ENCODE peak calls at places on chromosomes 6 and 20, in five cellular contexts. One of them, this sample, is unnamed.
A peak's percentile ranks its signal among the peaks of the same experiment; 100 is the strongest.

GRCh38 chr20:17885544-17885943 is 83.0 kb downstream of the SNX5 start:
- DNase-seq in tibial nerve: peak; percentile 58
- DNase-seq in stomach: no peak
- DNase-seq in upper lobe of left lung: peak; percentile 49
- DNase-seq in suprapubic skin: no peak
- DNase-seq in this sample: no peak

GRCh38 chr6:170480045-170480714 is 72.9 kb downstream of the PSMB1 start:
- DNase-seq in tibial nerve: no peak
- DNase-seq in stomach: peak; percentile 40
- DNase-seq in upper lobe of left lung: no peak
- DNase-seq in suprapubic skin: no peak
- DNase-seq in this sample: no peak

GRCh38 chr6:151128764-151129370 is 110.9 kb upstream of the AKAP12 start:
- DNase-seq in tibial nerve: no peak
- DNase-seq in stomach: no peak
- DNase-seq in upper lobe of left lung: no peak
- DNase-seq in suprapubic skin: no peak
- DNase-seq in this sample: no peak

GRCh38 chr6:138493413-138493812 is 5.9 kb downstream of the NHSL1 start:
- DNase-seq in tibial nerve: no peak
- DNase-seq in stomach: no peak
- DNase-seq in upper lobe of left lung: peak; percentile 62
- DNase-seq in suprapubic skin: no peak
- DNase-seq in this sample: no peak

GRCh38 chr6:43708857-43709653 is 21.5 kb upstream of the MRPS18A start:
- DNase-seq in tibial nerve: peak; percentile 59
- DNase-seq in stomach: no peak
- DNase-seq in upper lobe of left lung: peak; percentile 40
- DNase-seq in suprapubic skin: no peak
- DNase-seq in this sample: no peak

GRCh38 chr6:6283747-6284146 is 36.7 kb downstream of the F13A1 start:
- DNase-seq in tibial nerve: no peak
- DNase-seq in stomach: no peak
- DNase-seq in upper lobe of left lung: no peak
- DNase-seq in suprapubic skin: no peak
- DNase-seq in this sample: no peak

GRCh38 chr20:49863666-49864065 is 51.0 kb downstream of the SLC9A8 start:
- DNase-seq in tibial nerve: no peak
- DNase-seq in stomach: no peak
- DNase-seq in upper lobe of left lung: no peak
- DNase-seq in suprapubic skin: no peak
- DNase-seq in this sample: no peak

GRCh38 chr6:110949679-110950285 is 8.7 kb upstream of the GTF3C6 start:
- DNase-seq in tibial nerve: no peak
- DNase-seq in stomach: no peak
- DNase-seq in upper lobe of left lung: no peak
- DNase-seq in suprapubic skin: no peak
- DNase-seq in this sample: no peak

GRCh38 chr20:38209054-38209675 is 44.1 kb upstream of the TGM2 start:
- DNase-seq in tibial nerve: no peak
- DNase-seq in stomach: no peak
- DNase-seq in upper lobe of left lung: no peak
- DNase-seq in suprapubic skin: no peak
- DNase-seq in this sample: no peak

GRCh38 chr6:2454180-2454579 is 208.8 kb upstream of the GMDS start:
- DNase-seq in tibial nerve: no peak
- DNase-seq in stomach: no peak
- DNase-seq in upper lobe of left lung: no peak
- DNase-seq in suprapubic skin: no peak
- DNase-seq in this sample: no peak

GRCh38 chr6:2449572-2449940 is 204.2 kb upstream of the GMDS start:
- DNase-seq in tibial nerve: no peak
- DNase-seq in stomach: no peak
- DNase-seq in upper lobe of left lung: no peak
- DNase-seq in suprapubic skin: no peak
- DNase-seq in this sample: no peak

GRCh38 chr6:2450546-2450945 is 205.1 kb upstream of the GMDS start:
- DNase-seq in tibial nerve: peak; percentile 50
- DNase-seq in stomach: peak; percentile 80
- DNase-seq in upper lobe of left lung: no peak
- DNase-seq in suprapubic skin: no peak
- DNase-seq in this sample: no peak

GRCh38 chr6:2447318-2447717 is 201.9 kb upstream of the GMDS start:
- DNase-seq in tibial nerve: no peak
- DNase-seq in stomach: no peak
- DNase-seq in upper lobe of left lung: no peak
- DNase-seq in suprapubic skin: no peak
- DNase-seq in this sample: no peak

GRCh38 chr6:2448826-2449571 is 203.6 kb upstream of the GMDS start:
- DNase-seq in tibial nerve: peak; percentile 35
- DNase-seq in stomach: peak; percentile 44
- DNase-seq in upper lobe of left lung: peak; percentile 44
- DNase-seq in suprapubic skin: no peak
- DNase-seq in this sample: no peak
- H3K4me3 ChIP-seq in tibial nerve: no peak overlapping the region
- H3K4me3 ChIP-seq in stomach: peak overlapping the region; percentile 2
- H3K4me3 ChIP-seq in upper lobe of left lung: no peak overlapping the region
- H3K4me3 ChIP-seq in suprapubic skin: no peak overlapping the region
- H3K4me3 ChIP-seq in this sample: no peak overlapping the region

GRCh38 chr6:160360955-160361354 is 12.8 kb downstream of the SLC22A3 start:
- DNase-seq in tibial nerve: no peak
- DNase-seq in stomach: no peak
- DNase-seq in upper lobe of left lung: no peak
- DNase-seq in suprapubic skin: no peak
- DNase-seq in this sample: no peak
- H3K4me1 ChIP-seq in tibial nerve: peaks cover 11% of the 10 kb centered on the region
- H3K4me1 ChIP-seq in stomach: peaks cover 5% of the 10 kb centered on the region
- H3K4me1 ChIP-seq in upper lobe of left lung: no peaks in the 10 kb centered on the region
- H3K4me1 ChIP-seq in suprapubic skin: no peaks in the 10 kb centered on the region
- H3K4me1 ChIP-seq in this sample: no peaks in the 10 kb centered on the region

GRCh38 chr20:20452254-20452676 is 84.4 kb downstream of the INSM1 start:
- DNase-seq in tibial nerve: peak; percentile 14
- DNase-seq in stomach: peak; percentile 45
- DNase-seq in upper lobe of left lung: peak; percentile 47
- DNase-seq in suprapubic skin: no peak
- DNase-seq in this sample: peak; percentile 51
- TF ChIP-seq EP300 in tibial nerve: no peak
- TF ChIP-seq EP300 in stomach: no peak
- TF ChIP-seq EP300 in upper lobe of left lung: no peak
- TF ChIP-seq EP300 in suprapubic skin: no peak
- TF ChIP-seq EP300 in this sample: no peak

GRCh38 chr6:32223258-32224235 is at the start of gene NOTCH4:
- DNase-seq in tibial nerve: no peak
- DNase-seq in stomach: no peak
- DNase-seq in upper lobe of left lung: peak; percentile 27
- DNase-seq in suprapubic skin: peak; percentile 28
- DNase-seq in this sample: no peak
- H3K4me3 ChIP-seq in tibial nerve: no peak within 1 kb of the TSS
- H3K4me3 ChIP-seq in stomach: no peak within 1 kb of the TSS
- H3K4me3 ChIP-seq in upper lobe of left lung: peak within 1 kb of the TSS; percentile 34
- H3K4me3 ChIP-seq in suprapubic skin: peak within 1 kb of the TSS; percentile 21
- H3K4me3 ChIP-seq in this sample: no peak within 1 kb of the TSS

DNA sequence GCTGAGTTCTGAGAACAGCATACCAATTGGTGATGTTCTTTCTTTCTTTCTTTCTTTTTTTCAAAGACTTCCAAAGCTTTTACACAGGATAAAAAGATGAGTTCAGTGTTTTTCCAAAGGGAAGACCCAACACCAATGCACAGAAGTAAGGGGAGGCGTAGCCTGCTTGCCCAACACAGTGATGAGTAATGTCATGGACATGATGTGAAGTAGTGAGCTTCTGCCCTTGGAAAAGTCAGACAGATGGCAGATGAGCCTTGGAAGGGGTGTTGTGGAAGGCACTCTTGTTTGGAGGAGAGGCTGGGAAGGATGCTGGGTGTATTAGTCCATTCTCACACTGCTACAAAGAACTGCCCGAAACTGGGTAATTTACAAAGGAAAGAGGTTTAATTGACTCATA is 12.7 kb downstream of the LRP11 start:
- DNase-seq in tibial nerve: no peak
- DNase-seq in stomach: no peak
- DNase-seq in upper lobe of left lung: no peak
- DNase-seq in suprapubic skin: no peak
- DNase-seq in this sample: no peak
- H3K4me1 ChIP-seq in tibial nerve: peaks cover 11% of the 10 kb centered on the region
- H3K4me1 ChIP-seq in stomach: peaks cover 69% of the 10 kb centered on the region
- H3K4me1 ChIP-seq in upper lobe of left lung: peaks cover 13% of the 10 kb centered on the region
- H3K4me1 ChIP-seq in suprapubic skin: peaks cover 55% of the 10 kb centered on the region
- H3K4me1 ChIP-seq in this sample: no peaks in the 10 kb centered on the region

DNA sequence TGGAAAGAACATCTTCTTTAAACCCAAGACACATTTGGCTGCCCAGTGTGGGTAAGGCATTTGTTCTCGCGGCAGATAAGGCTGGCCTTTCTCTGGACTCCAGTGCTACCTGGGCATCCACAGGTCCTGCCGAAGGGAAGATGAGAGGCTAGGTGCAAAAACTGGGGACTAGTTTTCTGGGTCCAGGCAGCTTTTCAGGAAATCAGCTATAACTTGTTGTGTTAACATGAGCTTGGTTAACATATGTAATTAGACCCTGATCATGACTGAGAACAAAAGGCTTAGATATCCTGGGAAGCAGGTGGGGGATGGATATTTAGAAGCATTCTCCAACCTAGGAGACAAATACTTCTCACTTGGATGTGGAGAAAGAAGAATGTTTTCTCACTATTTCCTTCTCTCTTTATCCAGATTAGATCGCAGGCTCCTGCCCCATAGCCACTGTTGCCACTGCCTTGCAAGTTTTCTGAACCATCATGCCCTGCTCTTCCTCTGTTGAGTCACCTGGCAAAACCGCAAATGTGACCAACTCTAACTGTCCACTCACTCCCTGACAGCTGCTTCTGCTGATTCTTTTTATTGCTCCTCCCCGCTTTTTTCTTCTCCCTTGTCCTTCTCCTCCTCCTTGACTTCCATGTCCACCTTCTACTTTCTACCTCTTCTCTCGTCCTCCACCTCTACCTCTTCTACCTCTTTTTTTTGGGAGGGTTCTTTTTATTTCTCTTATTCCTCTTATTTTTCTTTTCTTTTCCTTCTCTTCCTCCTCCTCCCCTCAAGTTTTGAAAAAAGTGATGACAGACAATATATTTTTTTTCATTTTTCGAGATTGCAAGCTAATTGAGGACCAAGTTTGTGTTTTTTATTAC is 258.1 kb downstream of the UTRN start:
- DNase-seq in tibial nerve: no peak
- DNase-seq in stomach: no peak
- DNase-seq in upper lobe of left lung: no peak
- DNase-seq in suprapubic skin: no peak
- DNase-seq in this sample: no peak
- TF ChIP-seq EP300 in tibial nerve: no peak
- TF ChIP-seq EP300 in stomach: no peak
- TF ChIP-seq EP300 in upper lobe of left lung: no peak
- TF ChIP-seq EP300 in suprapubic skin: no peak
- TF ChIP-seq EP300 in this sample: no peak

This sample was measured in ovary.